ENCODE peak calls at places on chromosomes 1 and 21, in four cellular contexts. D, I, N and W are unnamed samples.

GRCh38 chr1:237638555-237638954 is 252.2 kb downstream of the ZP4 start:
- DNase-seq in D (no peak), I (no peak), N (no peak), W (no peak)

GRCh38 chr1:179115181-179115580 is 33.3 kb downstream of the TOR3A start:
- DNase-seq in D (no peak), I (no peak), N (no peak), W (no peak)

GRCh38 chr1:5849550-5849949 is 142.7 kb downstream of the NPHP4 start:
- DNase-seq in D (no peak), I (no peak), N (no peak), W (no peak)

GRCh38 chr1:84722794-84723193 is 32.5 kb upstream of the SSX2IP start:
- DNase-seq in D (no peak), I (no peak), N (no peak), W (no peak)

GRCh38 chr1:188027613-188028012 is 1198.9 kb downstream of the PLA2G4A start:
- DNase-seq in D (no peak), I (no peak), N (no peak), W (peak)

GRCh38 chr1:5427026-5427613 is 565.1 kb downstream of the NPHP4 start:
- DNase-seq in D (no peak), I (peak), N (no peak), W (no peak)

GRCh38 chr1:113074237-113074636 is 1.2 kb downstream of the LRIG2 start:
- DNase-seq in D (no peak), I (no peak), N (no peak), W (peak)

GRCh38 chr1:85132078-85132715 is 68.6 kb downstream of the SYDE2 start:
- DNase-seq in D (no peak), I (no peak), N (no peak), W (peak)

GRCh38 chr1:184820956-184821355 is 66.3 kb upstream of the EDEM3 start:
- DNase-seq in D (no peak), I (no peak), N (no peak), W (no peak)

GRCh38 chr1:183483224-183483623 is 10.9 kb downstream of the SMG7 start:
- DNase-seq in D (no peak), I (no peak), N (no peak), W (no peak)

GRCh38 chr1:163203561-163203960 is 845 bp upstream of the RGS5 start:
- DNase-seq in D (no peak), I (no peak), N (no peak), W (no peak)

GRCh38 chr1:234675561-234675960 is 65.6 kb upstream of the IRF2BP2 start:
- DNase-seq in D (no peak), I (no peak), N (no peak), W (peak)

GRCh38 chr1:97074771-97075170 is 353.2 kb downstream of the PTBP2 start:
- DNase-seq in D (no peak), I (no peak), N (no peak), W (no peak)

GRCh38 chr1:198829948-198830347 is 191.1 kb downstream of the PTPRC start:
- DNase-seq in D (no peak), I (peak), N (no peak), W (no peak)

GRCh38 chr1:20742671-20743070 is 10.2 kb upstream of the SH2D5 start:
- DNase-seq in D (no peak), I (no peak), N (no peak), W (no peak)

GRCh38 chr1:173161510-173162221 is 45.5 kb downstream of the TNFSF4 start:
- DNase-seq in D (no peak), I (no peak), N (no peak), W (peak)

GRCh38 chr1:154529308-154529707 is 27.1 kb upstream of the SHE start:
- DNase-seq in D (no peak), I (no peak), N (no peak), W (no peak)

GRCh38 chr1:172647987-172648386 is 10.9 kb upstream of the FASLG start:
- DNase-seq in D (no peak), I (no peak), N (no peak), W (no peak)

GRCh38 chr1:155961937-155962336 is 16.4 kb downstream of the ARHGEF2 start:
- DNase-seq in D (no peak), I (no peak), N (no peak), W (peak)

GRCh38 chr1:172431721-172432192 is 11.3 kb downstream of the C1orf105 start:
- DNase-seq in D (no peak), I (no peak), N (no peak), W (peak)

GRCh38 chr1:15691434-15692032 is 7.4 kb downstream of the PLEKHM2 start:
- DNase-seq in D (no peak), I (no peak), N (no peak), W (no peak)

GRCh38 chr1:117646007-117646913 is 40.4 kb downstream of the TENT5C start:
- DNase-seq in D (no peak), I (no peak), N (no peak), W (no peak)

GRCh38 chr1:212638419-212639151 is 30.0 kb downstream of the ATF3 start:
- DNase-seq in D (no peak), I (no peak), N (no peak), W (no peak)

GRCh38 chr1:28416509-28417194 is 47.1 kb downstream of the PHACTR4 start:
- DNase-seq in D (no peak), I (no peak), N (no peak), W (no peak)

GRCh38 chr1:104136621-104137020 is 386.9 kb downstream of the AMY1C start:
- DNase-seq in D (no peak), I (no peak), N (no peak), W (no peak)

GRCh38 chr1:174998569-174999215 is 1.1 kb upstream of the CACYBP start:
- DNase-seq in D (peak), I (peak), N (peak), W (peak)

GRCh38 chr21:25790122-25790951 is 55.6 kb downstream of the GABPA start:
- DNase-seq in D (no peak), I (peak), N (no peak), W (peak)

GRCh38 chr1:89910780-89911179 is 84.1 kb upstream of the ZNF326 start:
- DNase-seq in D (no peak), I (peak), N (no peak), W (no peak)

GRCh38 chr21:35475768-35476167 is 426.7 kb upstream of the RUNX1 start:
- DNase-seq in D (no peak), I (no peak), N (no peak), W (no peak)